ENCODE peak calls at places on chromosomes 11 and 22, in seven cellular contexts. One of them, this sample, is unnamed.

GRCh38 chr11:77213589-77214428 is 85.8 kb downstream of the MYO7A start:
- DNase-seq in IMR-90: no peak
- DNase-seq in neuronal stem cell: no peak
- DNase-seq in H1: no peak
- DNase-seq in trophoblast cell: no peak
- DNase-seq in mesenchymal stem cell: no peak
- DNase-seq in mesendoderm: no peak
- DNase-seq in this sample: no peak

GRCh38 chr11:24324211-24324610 is 172.6 kb upstream of the LUZP2 start:
- DNase-seq in IMR-90: peak
- DNase-seq in neuronal stem cell: no peak
- DNase-seq in H1: no peak
- DNase-seq in trophoblast cell: no peak
- DNase-seq in mesenchymal stem cell: peak
- DNase-seq in mesendoderm: no peak
- DNase-seq in this sample: no peak

GRCh38 chr22:27004434-27004833 is 347.0 kb downstream of the MIAT start:
- DNase-seq in IMR-90: no peak
- DNase-seq in neuronal stem cell: no peak
- DNase-seq in H1: no peak
- DNase-seq in trophoblast cell: no peak
- DNase-seq in mesenchymal stem cell: no peak
- DNase-seq in mesendoderm: peak
- DNase-seq in this sample: peak

GRCh38 chr11:841981-842369 is 354 bp downstream of the POLR2L start:
- DNase-seq in IMR-90: no peak
- DNase-seq in neuronal stem cell: no peak
- DNase-seq in H1: no peak
- DNase-seq in trophoblast cell: no peak
- DNase-seq in mesenchymal stem cell: no peak
- DNase-seq in mesendoderm: no peak
- DNase-seq in this sample: no peak

GRCh38 chr22:29305836-29306174 is 645 bp upstream of the GAS2L1 start:
- DNase-seq in IMR-90: no peak
- DNase-seq in neuronal stem cell: no peak
- DNase-seq in H1: no peak
- DNase-seq in trophoblast cell: no peak
- DNase-seq in mesenchymal stem cell: no peak
- DNase-seq in mesendoderm: no peak
- DNase-seq in this sample: no peak

GRCh38 chr11:44931466-44931865 is 19.2 kb downstream of the TP53I11 start:
- DNase-seq in IMR-90: no peak
- DNase-seq in neuronal stem cell: no peak
- DNase-seq in H1: no peak
- DNase-seq in trophoblast cell: no peak
- DNase-seq in mesenchymal stem cell: no peak
- DNase-seq in mesendoderm: peak
- DNase-seq in this sample: no peak

GRCh38 chr22:28075260-28075981 is 156.4 kb upstream of the PITPNB start:
- DNase-seq in IMR-90: peak
- DNase-seq in neuronal stem cell: no peak
- DNase-seq in H1: no peak
- DNase-seq in trophoblast cell: no peak
- DNase-seq in mesenchymal stem cell: peak
- DNase-seq in mesendoderm: peak
- DNase-seq in this sample: no peak

GRCh38 chr11:103881518-103882070 is 154.8 kb upstream of the DDI1 start:
- DNase-seq in IMR-90: no peak
- DNase-seq in neuronal stem cell: no peak
- DNase-seq in H1: no peak
- DNase-seq in trophoblast cell: no peak
- DNase-seq in mesenchymal stem cell: no peak
- DNase-seq in mesendoderm: no peak
- DNase-seq in this sample: no peak

GRCh38 chr22:40510965-40511364 is 125.6 kb downstream of the MRTFA start:
- DNase-seq in IMR-90: no peak
- DNase-seq in neuronal stem cell: no peak
- DNase-seq in H1: no peak
- DNase-seq in trophoblast cell: no peak
- DNase-seq in mesenchymal stem cell: no peak
- DNase-seq in mesendoderm: no peak
- DNase-seq in this sample: no peak

GRCh38 chr22:37898441-37899181 is 7.5 kb upstream of the MICALL1 start:
- DNase-seq in IMR-90: no peak
- DNase-seq in neuronal stem cell: no peak
- DNase-seq in H1: peak
- DNase-seq in trophoblast cell: peak
- DNase-seq in mesenchymal stem cell: no peak
- DNase-seq in mesendoderm: peak
- DNase-seq in this sample: peak

GRCh38 chr11:58334708-58335107 is 24.2 kb downstream of the OR5B17 start:
- DNase-seq in IMR-90: peak
- DNase-seq in neuronal stem cell: no peak
- DNase-seq in H1: no peak
- DNase-seq in trophoblast cell: peak
- DNase-seq in mesenchymal stem cell: peak
- DNase-seq in mesendoderm: peak
- DNase-seq in this sample: no peak

GRCh38 chr11:129533395-129533794 is 157.7 kb downstream of the BARX2 start:
- DNase-seq in IMR-90: no peak
- DNase-seq in neuronal stem cell: no peak
- DNase-seq in H1: no peak
- DNase-seq in trophoblast cell: no peak
- DNase-seq in mesenchymal stem cell: no peak
- DNase-seq in mesendoderm: no peak
- DNase-seq in this sample: no peak

GRCh38 chr22:20039683-20040325 is 18.9 kb downstream of the TANGO2 start:
- DNase-seq in IMR-90: no peak
- DNase-seq in neuronal stem cell: no peak
- DNase-seq in H1: no peak
- DNase-seq in trophoblast cell: no peak
- DNase-seq in mesenchymal stem cell: no peak
- DNase-seq in mesendoderm: no peak
- DNase-seq in this sample: no peak

GRCh38 chr11:97202613-97203292 is 812.9 kb downstream of the JRKL start:
- DNase-seq in IMR-90: no peak
- DNase-seq in neuronal stem cell: no peak
- DNase-seq in H1: peak
- DNase-seq in trophoblast cell: no peak
- DNase-seq in mesenchymal stem cell: no peak
- DNase-seq in mesendoderm: peak
- DNase-seq in this sample: no peak

GRCh38 chr11:3803726-3804510 is 4.4 kb upstream of the PGAP2 start:
- DNase-seq in IMR-90: peak
- DNase-seq in neuronal stem cell: no peak
- DNase-seq in H1: no peak
- DNase-seq in trophoblast cell: peak
- DNase-seq in mesenchymal stem cell: peak
- DNase-seq in mesendoderm: peak
- DNase-seq in this sample: no peak

GRCh38 chr22:22553735-22554134 is 5.3 kb downstream of the PRAME start:
- DNase-seq in IMR-90: no peak
- DNase-seq in neuronal stem cell: no peak
- DNase-seq in H1: no peak
- DNase-seq in trophoblast cell: no peak
- DNase-seq in mesenchymal stem cell: no peak
- DNase-seq in mesendoderm: no peak
- DNase-seq in this sample: no peak

GRCh38 chr11:70326365-70326803 is 55.9 kb downstream of the PPFIA1 start:
- DNase-seq in IMR-90: peak
- DNase-seq in neuronal stem cell: no peak
- DNase-seq in H1: no peak
- DNase-seq in trophoblast cell: no peak
- DNase-seq in mesenchymal stem cell: peak
- DNase-seq in mesendoderm: no peak
- DNase-seq in this sample: no peak

GRCh38 chr11:125312812-125313211 is 148.3 kb downstream of the PKNOX2 start:
- DNase-seq in IMR-90: no peak
- DNase-seq in neuronal stem cell: no peak
- DNase-seq in H1: no peak
- DNase-seq in trophoblast cell: no peak
- DNase-seq in mesenchymal stem cell: no peak
- DNase-seq in mesendoderm: no peak
- DNase-seq in this sample: no peak

GRCh38 chr11:56849852-56850251 is 101.4 kb upstream of the OR9G4 start:
- DNase-seq in IMR-90: no peak
- DNase-seq in neuronal stem cell: no peak
- DNase-seq in H1: no peak
- DNase-seq in trophoblast cell: no peak
- DNase-seq in mesenchymal stem cell: no peak
- DNase-seq in mesendoderm: no peak
- DNase-seq in this sample: no peak

GRCh38 chr11:131499199-131499598 is 128.8 kb downstream of the NTM start:
- DNase-seq in IMR-90: no peak
- DNase-seq in neuronal stem cell: no peak
- DNase-seq in H1: no peak
- DNase-seq in trophoblast cell: no peak
- DNase-seq in mesenchymal stem cell: no peak
- DNase-seq in mesendoderm: no peak
- DNase-seq in this sample: no peak

GRCh38 chr22:37996079-37996478 is 11.7 kb upstream of the SOX10 start:
- DNase-seq in IMR-90: no peak
- DNase-seq in neuronal stem cell: no peak
- DNase-seq in H1: no peak
- DNase-seq in trophoblast cell: no peak
- DNase-seq in mesenchymal stem cell: no peak
- DNase-seq in mesendoderm: no peak
- DNase-seq in this sample: no peak

GRCh38 chr11:100918551-100919500 is 210.8 kb downstream of the PGR start:
- DNase-seq in IMR-90: peak
- DNase-seq in neuronal stem cell: no peak
- DNase-seq in H1: no peak
- DNase-seq in trophoblast cell: peak
- DNase-seq in mesenchymal stem cell: peak
- DNase-seq in mesendoderm: no peak
- DNase-seq in this sample: no peak

GRCh38 chr11:114160884-114161283 is 101.4 kb downstream of the ZBTB16 start:
- DNase-seq in IMR-90: no peak
- DNase-seq in neuronal stem cell: no peak
- DNase-seq in H1: no peak
- DNase-seq in trophoblast cell: no peak
- DNase-seq in mesenchymal stem cell: peak
- DNase-seq in mesendoderm: no peak
- DNase-seq in this sample: no peak

GRCh38 chr11:62669420-62670161 is 1.9 kb upstream of the UQCC3 start:
- DNase-seq in IMR-90: no peak
- DNase-seq in neuronal stem cell: no peak
- DNase-seq in H1: no peak
- DNase-seq in trophoblast cell: no peak
- DNase-seq in mesenchymal stem cell: no peak
- DNase-seq in mesendoderm: peak
- DNase-seq in this sample: no peak

GRCh38 chr11:1632053-1632714 is 2.6 kb downstream of the KRTAP5-5 start:
- DNase-seq in IMR-90: no peak
- DNase-seq in neuronal stem cell: no peak
- DNase-seq in H1: no peak
- DNase-seq in trophoblast cell: no peak
- DNase-seq in mesenchymal stem cell: no peak
- DNase-seq in mesendoderm: no peak
- DNase-seq in this sample: no peak

GRCh38 chr22:25764270-25765015 is 22.5 kb downstream of the MYO18B start:
- DNase-seq in IMR-90: no peak
- DNase-seq in neuronal stem cell: no peak
- DNase-seq in H1: peak
- DNase-seq in trophoblast cell: no peak
- DNase-seq in mesenchymal stem cell: no peak
- DNase-seq in mesendoderm: peak
- DNase-seq in this sample: peak

GRCh38 chr11:11584446-11584810 is 37.4 kb downstream of the GALNT18 start:
- DNase-seq in IMR-90: peak
- DNase-seq in neuronal stem cell: no peak
- DNase-seq in H1: peak
- DNase-seq in trophoblast cell: no peak
- DNase-seq in mesenchymal stem cell: peak
- DNase-seq in mesendoderm: no peak
- DNase-seq in this sample: peak

GRCh38 chr22:24894220-24894975 is 52.1 kb downstream of the LHFPL7 start:
- DNase-seq in IMR-90: peak
- DNase-seq in neuronal stem cell: no peak
- DNase-seq in H1: no peak
- DNase-seq in trophoblast cell: peak
- DNase-seq in mesenchymal stem cell: peak
- DNase-seq in mesendoderm: peak
- DNase-seq in this sample: no peak

GRCh38 chr11:111603633-111604130 is 1.4 kb downstream of the SIK2 start:
- DNase-seq in IMR-90: no peak
- DNase-seq in neuronal stem cell: no peak
- DNase-seq in H1: no peak
- DNase-seq in trophoblast cell: peak
- DNase-seq in mesenchymal stem cell: peak
- DNase-seq in mesendoderm: no peak
- DNase-seq in this sample: no peak

GRCh38 chr11:32597914-32598313 is 14.3 kb downstream of the EIF3M start:
- DNase-seq in IMR-90: no peak
- DNase-seq in neuronal stem cell: peak
- DNase-seq in H1: no peak
- DNase-seq in trophoblast cell: no peak
- DNase-seq in mesenchymal stem cell: no peak
- DNase-seq in mesendoderm: no peak
- DNase-seq in this sample: no peak
- H3K23ac ChIP-seq in IMR-90: no peak
- H3K23ac ChIP-seq in neuronal stem cell: no peak
- H3K23ac ChIP-seq in H1: no peak
- H3K23ac ChIP-seq in trophoblast cell: no peak
- H3K23ac ChIP-seq in mesenchymal stem cell: no peak
- H3K23ac ChIP-seq in mesendoderm: no peak
- H3K23ac ChIP-seq in this sample: no peak

DNA sequence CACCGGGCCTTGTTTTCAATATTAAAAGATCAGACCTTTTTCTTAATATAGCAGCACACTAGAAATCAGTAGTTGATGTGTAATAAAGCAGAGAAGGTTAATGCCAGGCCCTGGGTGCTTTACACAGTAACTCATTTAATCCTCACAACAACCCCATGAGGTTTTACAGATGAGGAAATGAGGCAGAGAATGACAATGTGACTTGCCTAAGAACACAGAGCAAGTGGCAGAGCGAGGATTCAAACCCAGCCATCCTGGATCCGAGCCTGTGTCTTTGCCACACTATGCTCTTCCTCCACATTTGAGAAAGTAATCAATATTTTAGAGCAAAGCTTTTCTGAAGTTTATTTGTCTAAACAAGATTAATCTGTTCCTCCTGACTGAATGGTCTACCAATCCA is 7.2 kb downstream of the JAML start:
- DNase-seq in IMR-90: no peak
- DNase-seq in neuronal stem cell: no peak
- DNase-seq in H1: no peak
- DNase-seq in trophoblast cell: no peak
- DNase-seq in mesenchymal stem cell: no peak
- DNase-seq in mesendoderm: no peak
- DNase-seq in this sample: no peak
- H3K23ac ChIP-seq in IMR-90: no peak
- H3K23ac ChIP-seq in neuronal stem cell: no peak
- H3K23ac ChIP-seq in H1: no peak
- H3K23ac ChIP-seq in trophoblast cell: no peak
- H3K23ac ChIP-seq in mesenchymal stem cell: no peak
- H3K23ac ChIP-seq in mesendoderm: no peak
- H3K23ac ChIP-seq in this sample: no peak

GRCh38 chr11:86804871-86805415 is 4.6 kb downstream of the PRSS23 start:
- DNase-seq in IMR-90: no peak
- DNase-seq in neuronal stem cell: no peak
- DNase-seq in H1: no peak
- DNase-seq in trophoblast cell: no peak
- DNase-seq in mesenchymal stem cell: no peak
- DNase-seq in mesendoderm: no peak
- DNase-seq in this sample: no peak
- H3K23ac ChIP-seq in IMR-90: no peak
- H3K23ac ChIP-seq in neuronal stem cell: no peak
- H3K23ac ChIP-seq in H1: no peak
- H3K23ac ChIP-seq in trophoblast cell: no peak
- H3K23ac ChIP-seq in mesenchymal stem cell: no peak
- H3K23ac ChIP-seq in mesendoderm: no peak
- H3K23ac ChIP-seq in this sample: no peak

GRCh38 chr11:64684357-64684756 is 38.6 kb downstream of the NRXN2 start:
- DNase-seq in IMR-90: no peak
- DNase-seq in neuronal stem cell: no peak
- DNase-seq in H1: no peak
- DNase-seq in trophoblast cell: no peak
- DNase-seq in mesenchymal stem cell: no peak
- DNase-seq in mesendoderm: no peak
- DNase-seq in this sample: no peak
- H3K23ac ChIP-seq in IMR-90: no peak
- H3K23ac ChIP-seq in neuronal stem cell: no peak
- H3K23ac ChIP-seq in H1: no peak
- H3K23ac ChIP-seq in trophoblast cell: no peak
- H3K23ac ChIP-seq in mesenchymal stem cell: no peak
- H3K23ac ChIP-seq in mesendoderm: no peak
- H3K23ac ChIP-seq in this sample: no peak